ENCODE peak calls at places on chromosomes 5 and 9, in six cellular contexts. H, R, F, Z, B and U are unnamed samples.

GRCh38 chr5:109649371-109649770 is 40.4 kb upstream of the MAN2A1 start:
- DNase-seq in H (no peak), R (no peak), F (no peak), Z (no peak), B (no peak), U (no peak)

GRCh38 chr9:37911271-37911681 is 7.3 kb upstream of the SLC25A51 start:
- DNase-seq in H (peak), R (no peak), F (peak), Z (no peak), B (no peak), U (no peak)

GRCh38 chr5:57686806-57687205 is 204.2 kb upstream of the ACTBL2 start:
- DNase-seq in H (no peak), R (no peak), F (no peak), Z (no peak), B (no peak), U (no peak)

GRCh38 chr5:175381116-175381515 is 62.9 kb downstream of the DRD1 start:
- DNase-seq in H (no peak), R (no peak), F (no peak), Z (no peak), B (no peak), U (no peak)

GRCh38 chr5:143174714-143175398 is 228.6 kb downstream of the NR3C1 start:
- DNase-seq in H (no peak), R (no peak), F (no peak), Z (no peak), B (no peak), U (no peak)

GRCh38 chr5:177434437-177434836 is 8.0 kb downstream of the GRK6 start:
- DNase-seq in H (no peak), R (no peak), F (no peak), Z (no peak), B (no peak), U (no peak)

GRCh38 chr9:30197954-30198353 is 2186.5 kb upstream of the ACO1 start:
- DNase-seq in H (no peak), R (peak), F (no peak), Z (no peak), B (peak), U (peak)

GRCh38 chr5:97553829-97554452 is 370.9 kb upstream of the RIOK2 start:
- DNase-seq in H (no peak), R (no peak), F (peak), Z (no peak), B (no peak), U (no peak)

GRCh38 chr9:125262217-125262991 is 778 bp downstream of the GAPVD1 start:
- DNase-seq in H (peak), R (no peak), F (no peak), Z (no peak), B (no peak), U (no peak)

GRCh38 chr9:114619205-114619758 is 8.2 kb downstream of the TMEM268 start:
- DNase-seq in H (no peak), R (peak), F (no peak), Z (no peak), B (no peak), U (no peak)

GRCh38 chr5:148937239-148937638 is 110.8 kb downstream of the ADRB2 start:
- DNase-seq in H (no peak), R (peak), F (no peak), Z (no peak), B (no peak), U (peak)

GRCh38 chr9:125467341-125467740 is 205.7 kb downstream of the GAPVD1 start:
- DNase-seq in H (no peak), R (no peak), F (no peak), Z (no peak), B (no peak), U (no peak)

GRCh38 chr9:135973276-135974219 is 12.4 kb upstream of the UBAC1 start:
- DNase-seq in H (no peak), R (no peak), F (no peak), Z (no peak), B (no peak), U (no peak)

DNA sequence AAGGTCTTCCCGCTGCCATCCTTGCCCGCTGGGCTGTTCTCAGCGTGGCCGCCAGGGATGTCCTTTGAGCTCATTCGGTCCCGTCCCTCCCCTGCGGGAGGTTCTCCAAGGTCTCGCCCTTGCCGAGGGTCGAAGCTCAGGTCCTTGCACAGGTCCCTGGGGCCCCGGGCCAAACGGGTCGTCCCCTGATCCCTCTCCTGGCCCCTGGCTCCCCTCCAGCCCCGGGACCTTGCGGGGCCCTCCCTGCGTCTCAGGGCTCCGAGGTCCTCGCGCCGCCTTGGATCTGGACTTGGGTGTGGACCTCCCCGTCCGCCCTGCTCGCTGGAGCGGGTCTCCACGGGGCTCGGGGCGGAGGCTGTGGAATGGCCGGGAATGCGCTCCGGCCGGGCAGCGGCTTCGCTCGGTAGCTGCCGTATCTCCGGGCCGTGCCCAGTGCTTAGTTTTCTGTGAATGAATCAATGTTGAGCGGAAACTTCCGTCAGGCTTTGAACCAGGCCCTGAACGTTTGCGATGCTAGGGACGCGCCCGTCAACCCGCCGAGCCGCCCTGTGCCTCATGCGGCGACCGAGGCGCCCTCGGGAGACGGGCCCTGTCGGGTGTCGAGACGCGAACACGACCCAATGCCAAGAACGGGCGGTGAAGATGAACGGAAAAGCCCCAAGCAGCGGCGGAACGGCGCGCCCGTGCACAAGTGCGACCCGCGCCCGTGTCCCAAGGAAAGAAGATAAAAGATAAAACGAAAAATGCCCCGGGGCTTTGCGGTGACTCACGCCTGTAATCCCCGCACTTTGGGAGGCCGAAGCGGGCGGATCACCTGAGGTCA is 779 bp downstream of the RNU6ATAC start:
- DNase-seq in H (peak), R (peak), F (peak), Z (peak), B (peak), U (no peak)
- TF ChIP-seq CTCF in H (peak), R (peak), F (peak), Z (no peak), B (no peak), U (no peak)

DNA sequence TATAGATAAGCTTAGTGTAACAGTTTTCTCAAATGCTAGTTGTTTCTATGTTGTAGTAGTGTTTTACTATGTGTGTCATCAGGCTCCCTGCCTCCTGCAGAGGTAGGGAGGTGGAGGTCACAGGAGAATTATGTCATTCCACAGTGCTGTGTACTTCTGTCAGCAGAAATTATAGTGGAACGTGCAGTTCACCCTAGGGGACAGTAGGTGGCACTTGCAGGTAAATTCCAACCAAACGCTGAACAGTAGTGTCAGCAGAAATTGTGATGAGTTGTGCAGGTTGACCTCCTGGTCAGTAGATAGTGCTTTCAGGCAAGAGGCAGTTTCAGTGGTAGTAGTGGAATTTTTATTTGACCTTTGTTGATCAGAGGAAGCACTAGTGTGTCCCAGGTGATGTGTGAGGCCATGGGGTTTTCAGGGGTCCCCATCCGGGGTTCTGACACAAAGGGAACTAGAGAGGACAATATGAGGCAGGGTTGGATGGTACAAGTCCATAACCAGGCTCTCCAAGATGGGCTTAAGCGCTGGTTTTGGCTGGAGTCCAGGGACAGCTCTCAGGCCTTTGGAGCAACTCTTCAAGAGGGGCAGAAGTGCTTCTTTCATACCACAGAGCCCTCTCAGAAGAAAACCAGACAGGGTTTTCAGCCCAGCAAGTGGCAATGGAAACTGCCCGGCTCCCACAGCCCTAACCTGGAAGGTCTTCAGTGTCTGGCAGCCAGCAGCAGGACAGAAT is 402.9 kb downstream of the CYLC2 start:
- DNase-seq in H (peak), R (peak), F (no peak), Z (peak), B (peak), U (peak)
- TF ChIP-seq CTCF in H (peak), R (peak), F (no peak), Z (peak), B (peak), U (peak)

GRCh38 chr9:123356851-123357747 is 1.1 kb downstream of the CRB2 start:
- DNase-seq in H (no peak), R (no peak), F (no peak), Z (no peak), B (no peak), U (no peak)

GRCh38 chr9:123354806-123355508 is 1.0 kb upstream of the CRB2 start:
- DNase-seq in H (no peak), R (peak), F (no peak), Z (no peak), B (no peak), U (no peak)

GRCh38 chr9:123353984-123354591 is 1.9 kb upstream of the CRB2 start:
- DNase-seq in H (peak), R (peak), F (peak), Z (peak), B (peak), U (peak)

GRCh38 chr9:123357748-123358059 is 1.7 kb downstream of the CRB2 start:
- DNase-seq in H (no peak), R (no peak), F (no peak), Z (no peak), B (no peak), U (no peak)

GRCh38 chr9:123355761-123356520 is at the start of gene CRB2:
- DNase-seq in H (no peak), R (no peak), F (no peak), Z (peak), B (peak), U (no peak)
- TF ChIP-seq CTCF in H (peak), R (no peak), F (no peak), Z (no peak), B (peak), U (no peak)

GRCh38 chr9:106704056-106704625 is 158.8 kb upstream of the ZNF462 start:
- DNase-seq in H (peak), R (no peak), F (no peak), Z (no peak), B (no peak), U (no peak)

GRCh38 chr9:106707722-106708121 is 155.2 kb upstream of the ZNF462 start:
- DNase-seq in H (peak), R (no peak), F (no peak), Z (no peak), B (no peak), U (no peak)

GRCh38 chr9:106708147-106708838 is 154.7 kb upstream of the ZNF462 start:
- DNase-seq in H (peak), R (no peak), F (no peak), Z (no peak), B (no peak), U (no peak)

GRCh38 chr9:106712279-106712678 is 150.7 kb upstream of the ZNF462 start:
- DNase-seq in H (no peak), R (no peak), F (no peak), Z (no peak), B (no peak), U (no peak)

DNA sequence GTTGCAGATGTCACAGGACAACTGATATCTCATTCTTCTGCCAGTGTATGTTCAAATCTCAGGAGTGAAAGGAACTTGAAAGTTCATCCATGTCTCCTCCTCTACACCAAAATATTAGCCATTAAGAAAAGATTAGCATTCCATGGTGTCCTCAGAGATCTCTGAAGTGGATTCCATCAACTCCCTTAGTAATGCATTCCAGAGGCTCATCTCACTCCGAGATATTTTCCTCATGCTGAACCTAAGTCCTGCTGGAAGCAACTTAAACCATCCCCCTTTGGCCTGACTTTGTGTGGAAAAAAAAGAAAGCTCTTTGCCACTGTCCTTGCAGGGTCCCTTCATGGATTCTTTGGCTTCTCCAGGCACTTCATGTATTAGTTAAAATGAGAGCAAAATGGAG is 155.7 kb upstream of the ZNF462 start:
- DNase-seq in H (peak), R (no peak), F (peak), Z (no peak), B (no peak), U (no peak)
- TF ChIP-seq CTCF in H (no peak), R (no peak), F (no peak), Z (no peak), B (no peak), U (no peak)

DNA sequence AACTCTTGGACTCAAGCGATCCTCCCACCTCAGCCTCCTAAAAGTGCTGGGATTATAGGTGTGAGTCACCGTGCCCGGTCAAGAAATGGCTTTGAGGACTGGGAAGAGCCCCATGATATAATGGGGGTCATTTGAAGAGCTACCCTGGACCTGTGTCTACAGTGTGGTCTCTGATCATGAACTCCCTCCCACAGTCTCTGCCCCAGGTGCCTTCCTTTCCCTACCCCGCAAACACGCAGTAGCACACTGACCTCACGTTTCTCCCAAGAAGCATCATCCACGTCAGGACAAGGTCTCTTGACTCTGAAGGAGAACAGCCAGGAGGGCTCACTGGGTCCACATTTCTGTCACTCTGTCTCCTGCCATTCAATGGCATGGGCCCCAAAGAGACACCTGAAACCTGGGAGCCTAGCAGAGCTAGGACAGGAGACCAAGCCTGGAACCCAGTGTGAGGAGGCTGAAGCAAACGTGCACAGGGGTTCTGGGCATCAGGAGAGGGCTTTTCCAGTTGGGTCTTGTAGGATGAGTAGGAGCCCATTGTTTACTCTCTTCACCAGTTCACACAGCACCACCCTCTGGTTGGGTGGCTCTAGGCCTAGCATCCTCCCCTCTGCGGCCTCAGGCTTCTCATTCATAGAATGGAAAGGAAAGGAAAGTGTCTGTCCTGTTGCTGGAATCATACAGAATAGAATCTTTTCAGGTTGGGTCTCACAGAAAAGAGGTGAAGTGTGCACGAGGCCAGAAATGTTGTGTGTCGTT is 23.0 kb downstream of the PRRX2 start:
- DNase-seq in H (no peak), R (no peak), F (no peak), Z (no peak), B (no peak), U (no peak)
- TF ChIP-seq CTCF in H (no peak), R (no peak), F (no peak), Z (no peak), B (peak), U (no peak)